ENCODE peak calls at places on chromosomes 6 and 20, in five cellular contexts. One of them, this sample, is unnamed. For H3K4me1, the result is how much of the 10 kb centered on the place peaks cover.

GRCh38 chr6:1972961-1973360 is 272.4 kb downstream of the GMDS start:
- DNase-seq in K562: no peak
- DNase-seq in IMR-90: no peak
- DNase-seq in pancreas: no peak
- DNase-seq in Panc1: no peak
- DNase-seq in this sample: no peak

GRCh38 chr20:48052492-48052870 is 267.2 kb upstream of the SULF2 start:
- DNase-seq in K562: no peak
- DNase-seq in IMR-90: no peak
- DNase-seq in pancreas: no peak
- DNase-seq in Panc1: no peak
- DNase-seq in this sample: no peak

GRCh38 chr6:25485820-25486559 is 166.0 kb upstream of the SCGN start:
- DNase-seq in K562: no peak
- DNase-seq in IMR-90: no peak
- DNase-seq in pancreas: peak
- DNase-seq in Panc1: no peak
- DNase-seq in this sample: no peak

GRCh38 chr6:169884158-169884557 is 132.7 kb downstream of the ERMARD start:
- DNase-seq in K562: no peak
- DNase-seq in IMR-90: no peak
- DNase-seq in pancreas: no peak
- DNase-seq in Panc1: no peak
- DNase-seq in this sample: no peak

GRCh38 chr20:57112448-57112847 is 154.0 kb downstream of the BMP7 start:
- DNase-seq in K562: no peak
- DNase-seq in IMR-90: no peak
- DNase-seq in pancreas: no peak
- DNase-seq in Panc1: no peak
- DNase-seq in this sample: no peak

GRCh38 chr6:124679392-124679791 is 282.8 kb upstream of the RNF217 start:
- DNase-seq in K562: no peak
- DNase-seq in IMR-90: peak
- DNase-seq in pancreas: no peak
- DNase-seq in Panc1: no peak
- DNase-seq in this sample: no peak

GRCh38 chr6:119484598-119484997 is 135.0 kb upstream of the MAN1A1 start:
- DNase-seq in K562: no peak
- DNase-seq in IMR-90: peak
- DNase-seq in pancreas: peak
- DNase-seq in Panc1: no peak
- DNase-seq in this sample: no peak

GRCh38 chr6:160031442-160031841 is 62.6 kb downstream of the IGF2R start:
- DNase-seq in K562: no peak
- DNase-seq in IMR-90: peak
- DNase-seq in pancreas: no peak
- DNase-seq in Panc1: no peak
- DNase-seq in this sample: no peak

GRCh38 chr20:59178983-59179595 is 15.5 kb downstream of the ZNF831 start:
- DNase-seq in K562: no peak
- DNase-seq in IMR-90: no peak
- DNase-seq in pancreas: no peak
- DNase-seq in Panc1: no peak
- DNase-seq in this sample: no peak

GRCh38 chr6:6742535-6742934 is 154.0 kb downstream of the LY86 start:
- DNase-seq in K562: no peak
- DNase-seq in IMR-90: no peak
- DNase-seq in pancreas: no peak
- DNase-seq in Panc1: no peak
- DNase-seq in this sample: no peak
- TF ChIP-seq CTCF in K562: no peak
- TF ChIP-seq CTCF in IMR-90: no peak
- TF ChIP-seq CTCF in pancreas: no peak
- TF ChIP-seq CTCF in Panc1: no peak
- TF ChIP-seq CTCF in this sample: no peak

GRCh38 chr20:33664762-33665144 is 2.0 kb upstream of the ACTL10 start:
- DNase-seq in K562: peak
- DNase-seq in IMR-90: no peak
- DNase-seq in pancreas: peak
- DNase-seq in Panc1: no peak
- DNase-seq in this sample: no peak

GRCh38 chr20:33662172-33662571 is at the start of gene C20orf144:
- DNase-seq in K562: peak
- DNase-seq in IMR-90: no peak
- DNase-seq in pancreas: peak
- DNase-seq in Panc1: no peak
- DNase-seq in this sample: peak

GRCh38 chr20:33666293-33667244 is at the start of gene ACTL10:
- DNase-seq in K562: peak
- DNase-seq in IMR-90: peak
- DNase-seq in pancreas: peak
- DNase-seq in Panc1: no peak
- DNase-seq in this sample: peak

GRCh38 chr20:33663161-33664084 is 1.3 kb downstream of the C20orf144 start:
- DNase-seq in K562: peak
- DNase-seq in IMR-90: peak
- DNase-seq in pancreas: peak
- DNase-seq in Panc1: no peak
- DNase-seq in this sample: peak

GRCh38 chr20:33664085-33664761 is 2.1 kb downstream of the C20orf144 start:
- DNase-seq in K562: peak
- DNase-seq in IMR-90: no peak
- DNase-seq in pancreas: peak
- DNase-seq in Panc1: no peak
- DNase-seq in this sample: no peak
- H3K4me1 ChIP-seq in K562: under half
- H3K4me1 ChIP-seq in IMR-90: under half
- H3K4me1 ChIP-seq in pancreas: under half
- H3K4me1 ChIP-seq in Panc1: under half
- H3K4me1 ChIP-seq in this sample: half or more

GRCh38 chr6:76837564-76837963 is 625.7 kb downstream of the HTR1B start:
- DNase-seq in K562: no peak
- DNase-seq in IMR-90: no peak
- DNase-seq in pancreas: no peak
- DNase-seq in Panc1: no peak
- DNase-seq in this sample: no peak

GRCh38 chr6:76840025-76840745 is 623.1 kb downstream of the HTR1B start:
- DNase-seq in K562: no peak
- DNase-seq in IMR-90: no peak
- DNase-seq in pancreas: no peak
- DNase-seq in Panc1: no peak
- DNase-seq in this sample: no peak

GRCh38 chr6:76840865-76841264 is 622.4 kb downstream of the HTR1B start:
- DNase-seq in K562: no peak
- DNase-seq in IMR-90: no peak
- DNase-seq in pancreas: no peak
- DNase-seq in Panc1: no peak
- DNase-seq in this sample: no peak

GRCh38 chr6:76835695-76836094 is 627.6 kb downstream of the HTR1B start:
- DNase-seq in K562: no peak
- DNase-seq in IMR-90: no peak
- DNase-seq in pancreas: no peak
- DNase-seq in Panc1: no peak
- DNase-seq in this sample: no peak

DNA sequence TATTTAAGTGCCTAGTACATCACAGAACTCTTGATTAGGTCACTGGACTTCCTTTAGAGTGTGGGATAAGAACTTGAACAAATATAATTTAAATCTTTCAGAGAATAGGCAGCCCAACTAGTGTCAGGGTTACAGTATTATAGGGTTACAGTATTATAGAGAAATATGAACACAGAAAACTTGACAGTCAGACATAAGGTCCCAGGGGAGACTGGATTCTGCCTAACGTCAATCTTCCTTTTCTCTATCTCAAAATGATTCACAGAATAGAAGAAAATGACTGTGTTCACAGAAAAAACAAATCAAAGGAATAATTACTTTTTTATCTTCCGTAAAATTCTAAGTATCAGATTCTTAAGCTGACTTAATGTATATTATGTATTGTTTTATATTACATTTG is 623.8 kb downstream of the HTR1B start:
- DNase-seq in K562: no peak
- DNase-seq in IMR-90: no peak
- DNase-seq in pancreas: no peak
- DNase-seq in Panc1: no peak
- DNase-seq in this sample: no peak
- TF ChIP-seq CTCF in K562: no peak
- TF ChIP-seq CTCF in IMR-90: no peak
- TF ChIP-seq CTCF in pancreas: no peak
- TF ChIP-seq CTCF in Panc1: no peak
- TF ChIP-seq CTCF in this sample: no peak

GRCh38 chr6:137799950-137800568 is 67.0 kb upstream of the TNFAIP3 start:
- DNase-seq in K562: peak
- DNase-seq in IMR-90: peak
- DNase-seq in pancreas: peak
- DNase-seq in Panc1: no peak
- DNase-seq in this sample: no peak
- H3K4me1 ChIP-seq in K562: under half
- H3K4me1 ChIP-seq in IMR-90: under half
- H3K4me1 ChIP-seq in pancreas: under half
- H3K4me1 ChIP-seq in Panc1: under half
- H3K4me1 ChIP-seq in this sample: under half

GRCh38 chr20:34705383-34706021 is 1.4 kb downstream of the TP53INP2 start:
- DNase-seq in K562: peak
- DNase-seq in IMR-90: peak
- DNase-seq in pancreas: peak
- DNase-seq in Panc1: no peak
- DNase-seq in this sample: peak
- TF ChIP-seq CTCF in K562: peak
- TF ChIP-seq CTCF in IMR-90: peak
- TF ChIP-seq CTCF in pancreas: no peak
- TF ChIP-seq CTCF in Panc1: no peak
- TF ChIP-seq CTCF in this sample: peak

GRCh38 chr6:3340358-3340798 is 81.6 kb downstream of the PSMG4 start:
- DNase-seq in K562: no peak
- DNase-seq in IMR-90: no peak
- DNase-seq in pancreas: no peak
- DNase-seq in Panc1: no peak
- DNase-seq in this sample: no peak
- H3K4me1 ChIP-seq in K562: under half
- H3K4me1 ChIP-seq in IMR-90: under half
- H3K4me1 ChIP-seq in pancreas: under half
- H3K4me1 ChIP-seq in Panc1: under half
- H3K4me1 ChIP-seq in this sample: under half

DNA sequence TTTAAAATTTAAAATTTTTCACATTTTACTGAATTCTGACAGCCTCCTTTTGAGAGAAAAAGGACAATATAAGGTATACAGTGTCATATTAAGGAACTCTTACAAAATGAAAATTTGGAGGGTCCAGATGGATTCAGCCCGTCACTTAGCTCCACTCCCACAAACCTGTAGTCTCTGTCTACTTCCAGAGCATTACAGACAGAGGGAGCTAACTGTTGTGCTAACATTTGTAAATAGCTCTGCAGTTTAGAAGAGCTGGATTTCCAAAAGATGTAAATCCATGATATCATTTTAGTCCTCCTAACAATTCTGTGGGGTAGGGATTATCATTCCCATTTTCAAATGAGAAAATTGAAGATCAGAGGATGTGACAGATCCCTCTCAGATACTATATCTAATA is 16.1 kb upstream of the SERINC3 start:
- DNase-seq in K562: no peak
- DNase-seq in IMR-90: peak
- DNase-seq in pancreas: no peak
- DNase-seq in Panc1: no peak
- DNase-seq in this sample: no peak
- TF ChIP-seq CTCF in K562: no peak
- TF ChIP-seq CTCF in IMR-90: peak
- TF ChIP-seq CTCF in pancreas: no peak
- TF ChIP-seq CTCF in Panc1: no peak
- TF ChIP-seq CTCF in this sample: no peak

GRCh38 chr20:64201653-64202052 is 37.4 kb downstream of the MYT1 start:
- DNase-seq in K562: no peak
- DNase-seq in IMR-90: no peak
- DNase-seq in pancreas: no peak
- DNase-seq in Panc1: no peak
- DNase-seq in this sample: no peak
- H3K4me1 ChIP-seq in K562: under half
- H3K4me1 ChIP-seq in IMR-90: under half
- H3K4me1 ChIP-seq in pancreas: under half
- H3K4me1 ChIP-seq in Panc1: under half
- H3K4me1 ChIP-seq in this sample: under half

GRCh38 chr20:62936996-62937352 is 973 bp upstream of the GID8 start:
- DNase-seq in K562: no peak
- DNase-seq in IMR-90: peak
- DNase-seq in pancreas: no peak
- DNase-seq in Panc1: no peak
- DNase-seq in this sample: no peak

GRCh38 chr20:62940875-62941274 is 2.9 kb downstream of the GID8 start:
- DNase-seq in K562: no peak
- DNase-seq in IMR-90: no peak
- DNase-seq in pancreas: no peak
- DNase-seq in Panc1: no peak
- DNase-seq in this sample: no peak

GRCh38 chr20:62937353-62938104 is 418 bp upstream of the GID8 start:
- DNase-seq in K562: peak
- DNase-seq in IMR-90: peak
- DNase-seq in pancreas: peak
- DNase-seq in Panc1: peak
- DNase-seq in this sample: peak

GRCh38 chr20:62935968-62936585 is 1.9 kb upstream of the GID8 start:
- DNase-seq in K562: no peak
- DNase-seq in IMR-90: no peak
- DNase-seq in pancreas: no peak
- DNase-seq in Panc1: no peak
- DNase-seq in this sample: no peak

GRCh38 chr20:62938105-62938888 is at the start of gene GID8:
- DNase-seq in K562: no peak
- DNase-seq in IMR-90: peak
- DNase-seq in pancreas: no peak
- DNase-seq in Panc1: no peak
- DNase-seq in this sample: peak
- TF ChIP-seq CTCF in K562: peak
- TF ChIP-seq CTCF in IMR-90: no peak
- TF ChIP-seq CTCF in pancreas: no peak
- TF ChIP-seq CTCF in Panc1: no peak
- TF ChIP-seq CTCF in this sample: no peak